ENCODE peak calls at places on chromosomes 16 and 17, in four cellular contexts. N, D, I and R are unnamed samples. For H3K4me1, the result is how much of the 10 kb centered on the place peaks cover.

GRCh38 chr17:45361451-45361850 is 44.6 kb upstream of the MAP3K14 start:
- DNase-seq in N (no peak), D (no peak), I (no peak), R (no peak)

GRCh38 chr17:5800646-5801045 is 216.3 kb upstream of the NLRP1 start:
- DNase-seq in N (no peak), D (no peak), I (no peak), R (no peak)

GRCh38 chr16:28156031-28156680 is 55.6 kb downstream of the XPO6 start:
- DNase-seq in N (no peak), D (no peak), I (no peak), R (no peak)

GRCh38 chr16:55478827-55479559 is at the start of gene MMP2:
- DNase-seq in N (peak), D (no peak), I (no peak), R (no peak)

GRCh38 chr16:54055864-54056263 is 230.7 kb downstream of the IRX3 start:
- DNase-seq in N (no peak), D (no peak), I (no peak), R (no peak)

GRCh38 chr16:86874141-86874540 is 295.8 kb downstream of the FOXL1 start:
- DNase-seq in N (no peak), D (no peak), I (no peak), R (no peak)

GRCh38 chr16:25064967-25065366 is 46.6 kb upstream of the LCMT1 start:
- DNase-seq in N (peak), D (no peak), I (no peak), R (no peak)

GRCh38 chr17:18315498-18316360 is 636 bp downstream of the SMCR8 start:
- DNase-seq in N (no peak), D (peak), I (no peak), R (no peak)

GRCh38 chr17:2794116-2794803 is 2.0 kb upstream of the RAP1GAP2 start:
- DNase-seq in N (no peak), D (no peak), I (no peak), R (no peak)

GRCh38 chr16:3140603-3141427 is 6.0 kb downstream of the ZNF213 start:
- DNase-seq in N (no peak), D (no peak), I (peak), R (no peak)

GRCh38 chr16:81403601-81404391 is 40.8 kb upstream of the CMIP start:
- DNase-seq in N (peak), D (peak), I (peak), R (peak)

GRCh38 chr17:18158022-18158600 is 25.5 kb upstream of the ALKBH5 start:
- DNase-seq in N (peak), D (peak), I (peak), R (peak)

GRCh38 chr17:17372856-17373520 is 69.8 kb downstream of the NT5M start:
- DNase-seq in N (no peak), D (no peak), I (peak), R (no peak)

GRCh38 chr17:41650794-41651624 is 26.6 kb upstream of the KRT17 start:
- DNase-seq in N (no peak), D (no peak), I (peak), R (no peak)

GRCh38 chr17:81157848-81158687 is 7.2 kb upstream of the PVALEF start:
- DNase-seq in N (no peak), D (no peak), I (peak), R (no peak)

GRCh38 chr16:57814896-57815295 is 12.6 kb upstream of the KIFC3 start:
- DNase-seq in N (no peak), D (no peak), I (no peak), R (no peak)

GRCh38 chr17:7838291-7839075 is 4.5 kb downstream of the KDM6B start:
- DNase-seq in N (peak), D (peak), I (peak), R (no peak)

GRCh38 chr17:71983828-71984227 is 137.0 kb upstream of the SOX9 start:
- DNase-seq in N (no peak), D (no peak), I (no peak), R (no peak)

GRCh38 chr17:28643979-28644781 is 778 bp downstream of the BLTP2 start:
- DNase-seq in N (peak), D (no peak), I (peak), R (peak)

GRCh38 chr17:71380535-71380934 is 740.3 kb upstream of the SOX9 start:
- DNase-seq in N (no peak), D (no peak), I (no peak), R (no peak)

GRCh38 chr17:1730345-1731193 is 6.1 kb downstream of the WDR81 start:
- DNase-seq in N (peak), D (no peak), I (peak), R (no peak)

GRCh38 chr16:11361751-11362742 is 16.8 kb downstream of the RMI2 start:
- DNase-seq in N (no peak), D (peak), I (no peak), R (no peak)

GRCh38 chr17:1709403-1709891 is 730 bp downstream of the TLCD2 start:
- DNase-seq in N (no peak), D (no peak), I (no peak), R (no peak)

GRCh38 chr16:60991886-60992285 is 1044.4 kb downstream of the CDH8 start:
- DNase-seq in N (no peak), D (no peak), I (no peak), R (no peak)

GRCh38 chr16:70715113-70715711 is 29.4 kb upstream of the MTSS2 start:
- DNase-seq in N (peak), D (peak), I (peak), R (no peak)

GRCh38 chr17:21017861-21018260 is 24.9 kb downstream of the USP22 start:
- DNase-seq in N (peak), D (no peak), I (no peak), R (no peak)

GRCh38 chr17:3845361-3845753 is 689 bp downstream of the NCBP3 start:
- DNase-seq in N (no peak), D (peak), I (no peak), R (no peak)

GRCh38 chr16:30010817-30011504 is at the start of gene DOC2A:
- DNase-seq in N (no peak), D (no peak), I (peak), R (no peak)

GRCh38 chr16:52405441-52405840 is 141.5 kb downstream of the TOX3 start:
- DNase-seq in N (no peak), D (no peak), I (no peak), R (no peak)

GRCh38 chr16:70689035-70689969 is 3.4 kb upstream of the MTSS2 start:
- DNase-seq in N (peak), D (no peak), I (peak), R (no peak)

GRCh38 chr17:78818932-78819331 is 21.7 kb downstream of the USP36 start:
- DNase-seq in N (no peak), D (peak), I (peak), R (no peak)

GRCh38 chr16:7086842-7087616 is 245.6 kb upstream of the RBFOX1 start:
- DNase-seq in N (peak), D (no peak), I (no peak), R (peak)

DNA sequence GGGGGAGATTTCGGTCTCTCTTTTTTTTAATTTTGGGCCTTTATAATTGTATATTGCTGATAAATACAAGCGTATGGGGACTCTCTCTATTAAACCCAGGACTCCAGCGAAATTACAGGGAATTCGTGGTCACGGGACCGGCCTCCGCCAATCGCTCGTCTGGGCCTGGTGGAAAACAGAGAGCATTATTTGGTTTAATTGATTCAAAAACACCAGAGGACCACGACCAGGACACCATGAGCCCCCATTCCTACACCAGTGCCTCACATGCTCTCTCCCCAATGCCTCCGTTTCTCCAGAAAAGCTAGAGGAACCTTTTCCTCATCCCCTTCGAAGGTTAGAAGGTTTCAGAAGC is at the start of gene HOXB2:
- DNase-seq in N (no peak), D (no peak), I (no peak), R (no peak)
- H3K27ac ChIP-seq in N (no peak), D (peak), I (no peak), R (no peak)

DNA sequence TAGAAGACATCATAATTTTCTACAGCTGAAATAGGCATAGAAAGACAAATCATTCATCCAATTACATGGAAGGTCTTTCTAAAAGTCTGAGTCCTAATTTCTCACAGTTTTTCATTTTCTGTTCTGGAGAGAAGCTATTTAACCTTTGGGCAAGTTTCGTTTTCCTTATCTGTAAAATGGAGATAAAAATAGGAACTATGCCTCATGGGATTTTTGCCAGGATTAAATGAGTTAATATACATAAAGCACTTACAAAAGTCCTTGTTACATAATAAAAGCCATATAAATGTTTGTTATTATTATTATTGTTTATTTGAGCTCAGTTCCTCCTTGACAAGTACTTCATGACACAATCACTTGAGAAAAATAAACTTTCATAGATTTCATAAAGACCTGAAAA is 121.4 kb downstream of the SKAP1 start:
- DNase-seq in N (no peak), D (no peak), I (no peak), R (no peak)
- H3K4me1 ChIP-seq in N (under half), D (under half), I (under half), R (under half)

DNA sequence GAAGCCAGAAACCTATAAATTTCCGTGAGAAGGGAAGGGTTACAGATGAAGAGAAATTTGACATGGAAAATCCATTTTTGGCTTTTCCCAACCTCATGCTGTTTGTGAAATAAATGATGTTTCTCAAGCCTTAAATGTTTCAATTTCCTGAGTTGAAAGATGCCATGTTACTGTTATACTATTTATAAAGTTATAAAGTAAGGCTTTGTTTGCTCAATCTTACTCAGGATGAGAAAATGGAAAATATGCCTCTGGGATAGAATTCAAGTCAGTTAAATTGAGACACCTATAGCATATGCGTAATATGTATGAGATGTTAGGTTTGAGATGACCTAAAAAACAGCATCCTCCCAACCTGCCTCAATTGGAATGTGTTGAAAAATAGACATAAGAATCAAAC is 19.9 kb upstream of the FAM20A start:
- DNase-seq in N (no peak), D (no peak), I (no peak), R (no peak)
- H3K27ac ChIP-seq in N (no peak), D (no peak), I (no peak), R (no peak)

DNA sequence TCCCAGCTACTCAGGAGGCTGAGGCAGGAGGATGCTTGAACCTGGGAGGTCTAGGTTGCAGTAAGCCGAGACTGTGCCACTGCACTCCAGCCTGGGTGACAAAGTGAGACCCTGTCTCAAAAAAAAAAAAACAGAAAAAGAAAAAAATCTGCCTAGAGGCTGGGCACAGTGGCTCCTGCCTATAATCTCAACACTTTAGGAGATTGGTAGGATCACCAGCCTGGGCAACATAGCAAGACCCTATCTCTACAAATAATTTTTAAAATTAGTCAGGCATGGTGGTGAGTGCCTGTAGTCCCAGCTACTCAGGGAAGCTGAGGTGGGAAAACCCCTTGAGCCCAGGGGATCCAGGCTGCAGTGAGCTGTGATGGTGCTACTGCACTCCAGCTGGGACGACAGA is 17.7 kb downstream of the CUEDC1 start:
- DNase-seq in N (no peak), D (no peak), I (no peak), R (no peak)
- H3K4me1 ChIP-seq in N (half or more), D (under half), I (under half), R (under half)

DNA sequence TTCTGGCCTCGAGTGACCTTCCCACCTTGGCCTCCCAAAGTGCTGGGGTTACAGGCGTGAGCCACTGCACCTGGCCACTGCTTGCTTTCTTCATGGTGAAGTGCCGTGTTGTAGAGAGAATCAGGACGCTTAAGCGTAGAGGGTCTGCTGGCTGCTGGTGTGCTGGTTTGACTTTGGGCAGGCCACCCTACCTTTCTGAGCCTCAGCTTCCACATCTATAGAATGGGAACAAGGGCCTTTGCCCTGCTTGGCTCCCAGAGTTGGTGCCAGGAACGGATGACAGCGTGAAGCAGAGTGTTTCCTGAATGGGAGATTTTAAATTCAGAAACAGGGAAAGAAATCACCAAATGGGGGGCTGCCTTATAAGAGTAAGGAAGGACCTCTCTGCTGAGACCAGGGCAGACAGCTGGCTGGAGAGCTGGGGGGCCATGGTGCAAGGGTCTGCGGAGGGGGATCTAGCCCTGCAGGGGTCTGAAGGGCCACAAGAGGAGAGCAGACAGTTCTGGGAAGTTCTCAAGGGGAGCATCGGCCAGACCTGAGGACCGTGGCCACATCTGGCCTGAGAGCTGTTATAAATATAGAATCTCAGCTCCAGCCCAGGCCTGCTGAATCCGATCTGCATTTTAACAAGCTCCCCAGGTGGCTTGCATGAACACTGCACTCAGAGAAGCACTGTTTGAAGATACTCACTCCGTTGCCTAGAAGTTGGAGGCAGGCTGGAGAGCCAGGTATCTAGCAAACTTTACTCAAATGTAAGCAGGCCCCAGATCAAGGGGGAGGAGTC is 61.0 kb downstream of the NKD1 start:
- DNase-seq in N (no peak), D (no peak), I (peak), R (no peak)
- H3K27ac ChIP-seq in N (no peak), D (no peak), I (no peak), R (no peak)

GRCh38 chr16:18784917-18785623 is 5.1 kb downstream of the RPS15A start:
- DNase-seq in N (no peak), D (no peak), I (no peak), R (no peak)

GRCh38 chr16:18789515-18789849 is 652 bp downstream of the RPS15A start:
- DNase-seq in N (no peak), D (no peak), I (no peak), R (no peak)

GRCh38 chr16:18788828-18789514 is 1.2 kb downstream of the RPS15A start:
- DNase-seq in N (no peak), D (no peak), I (no peak), R (no peak)

GRCh38 chr16:18792836-18793433 is 2.8 kb upstream of the RPS15A start:
- DNase-seq in N (no peak), D (no peak), I (no peak), R (no peak)

DNA sequence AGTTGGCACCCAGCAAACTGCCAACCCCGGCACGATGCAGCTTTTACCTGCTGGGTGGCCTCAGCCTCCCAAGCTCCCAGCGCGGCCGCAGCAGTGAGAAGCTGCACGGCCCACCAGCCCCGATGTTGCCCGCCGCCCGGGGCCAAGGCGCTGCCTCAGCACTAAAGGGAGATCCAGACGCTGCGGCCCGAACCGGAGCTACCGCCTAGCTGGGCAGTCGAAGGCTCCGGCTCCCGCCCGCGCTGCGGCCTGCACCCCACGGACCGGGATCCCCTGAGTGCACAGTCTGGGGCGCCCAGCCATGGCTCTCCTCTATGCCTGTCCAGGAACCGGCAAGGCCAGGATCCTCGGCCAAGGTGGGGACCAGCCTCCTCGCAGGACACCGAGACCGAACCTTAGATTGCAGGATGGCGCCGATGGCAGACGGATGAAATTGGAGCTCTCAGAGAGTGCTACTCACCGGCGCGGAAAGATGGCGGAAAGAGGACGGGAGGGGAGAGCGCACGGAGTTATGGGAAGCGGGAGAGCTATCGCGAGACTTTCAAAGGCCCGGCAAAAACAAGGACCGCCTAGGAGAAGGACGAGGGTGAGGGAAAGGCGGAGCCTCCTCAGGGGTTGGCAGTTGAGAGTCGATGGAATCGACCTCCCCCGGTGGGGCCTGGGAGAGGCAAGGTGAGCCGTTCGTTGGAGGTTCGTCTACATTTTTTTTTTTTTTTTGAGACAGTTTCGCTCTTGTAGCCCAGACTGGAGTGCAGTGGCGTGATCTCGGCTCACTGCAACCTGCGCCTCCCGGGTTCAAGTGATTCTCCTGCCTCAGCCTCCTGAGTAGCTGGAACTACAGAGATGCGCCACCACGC is at the start of gene RPS15A:
- DNase-seq in N (peak), D (peak), I (peak), R (peak)
- H3K4me1 ChIP-seq in N (under half), D (under half), I (under half), R (under half)

DNA sequence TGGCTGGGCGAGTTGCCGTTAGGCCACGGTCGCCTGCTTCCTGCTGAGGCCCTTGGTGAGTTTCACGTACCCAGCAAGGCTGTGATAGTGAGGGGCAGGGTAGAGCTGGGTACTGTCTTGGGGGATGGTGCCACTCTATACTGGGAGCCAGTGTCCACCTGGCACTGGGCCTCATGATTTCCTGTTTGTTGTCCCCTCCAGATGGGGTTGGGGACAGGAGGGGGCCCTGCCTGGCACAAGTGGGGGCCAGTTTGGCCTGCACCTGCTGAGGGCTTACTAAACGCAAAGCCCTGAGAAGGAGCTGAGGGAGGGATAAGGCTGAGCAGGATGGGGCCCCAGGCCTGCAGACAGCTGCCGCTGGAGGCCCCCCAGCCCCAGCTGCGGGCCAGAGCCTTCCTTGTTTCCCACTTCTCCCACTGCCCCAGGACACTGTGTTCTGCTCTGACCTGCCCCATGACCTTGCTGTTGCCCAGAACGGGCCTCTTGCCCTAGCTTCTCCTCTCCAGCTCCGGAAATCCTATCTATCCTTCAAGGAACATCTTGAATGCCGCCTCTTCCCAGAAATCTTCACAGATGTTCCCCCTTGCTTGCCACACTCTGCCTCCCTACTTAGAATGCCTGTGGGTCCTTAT is 25.4 kb downstream of the GJD3 start:
- DNase-seq in N (no peak), D (peak), I (no peak), R (no peak)
- H3K27ac ChIP-seq in N (no peak), D (no peak), I (no peak), R (no peak)